ENCODE peak calls at places on chromosome 18, in four cellular contexts. H is mesendoderm, K is H9, N is H1. P is an unnamed sample. For H3K79me2, the result is how much of the 10 kb centered on the place peaks cover.

GRCh38 chr18:48410095-48410920 is 1.1 kb upstream of the ZBTB7C start:
- DNase-seq in H (peak), K (peak), N (peak), P (peak)

GRCh38 chr18:7856733-7857132 is 289.6 kb downstream of the PTPRM start:
- DNase-seq in H (peak), K (no peak), N (no peak), P (peak)

GRCh38 chr18:14179306-14179705 is 47.1 kb upstream of the ZNF519 start:
- DNase-seq in H (no peak), K (no peak), N (no peak), P (no peak)

GRCh38 chr18:67513285-67513684 is 3.2 kb downstream of the DSEL start:
- DNase-seq in H (peak), K (no peak), N (no peak), P (no peak)

GRCh38 chr18:37470986-37471385 is 94.6 kb downstream of the CELF4 start:
- DNase-seq in H (no peak), K (no peak), N (no peak), P (no peak)

GRCh38 chr18:30406728-30407127 is 635.8 kb downstream of the DSC3 start:
- DNase-seq in H (no peak), K (no peak), N (no peak), P (no peak)

GRCh38 chr18:48575658-48576453 is 37.0 kb downstream of the CTIF start:
- DNase-seq in H (no peak), K (no peak), N (no peak), P (no peak)

GRCh38 chr18:21571763-21572162 is 28.7 kb downstream of the ESCO1 start:
- DNase-seq in H (no peak), K (no peak), N (no peak), P (no peak)

GRCh38 chr18:34977787-34978532 is 63.3 kb upstream of the MAPRE2 start:
- DNase-seq in H (peak), K (peak), N (no peak), P (peak)

GRCh38 chr18:1302861-1303260 is 398.2 kb downstream of the ADCYAP1 start:
- DNase-seq in H (no peak), K (no peak), N (no peak), P (no peak)

GRCh38 chr18:657311-657997 is at the start of gene TYMS:
- DNase-seq in H (peak), K (peak), N (no peak), P (peak)

GRCh38 chr18:75375341-75375740 is 52.2 kb downstream of the SMIM21 start:
- DNase-seq in H (no peak), K (no peak), N (no peak), P (no peak)

GRCh38 chr18:3816601-3817363 is 366.8 kb downstream of the TGIF1 start:
- DNase-seq in H (no peak), K (no peak), N (no peak), P (peak)

GRCh38 chr18:58996131-58996632 is 131.5 kb downstream of the ZNF532 start:
- DNase-seq in H (no peak), K (no peak), N (no peak), P (no peak)

GRCh38 chr18:9413586-9413985 is 61.7 kb upstream of the RALBP1 start:
- DNase-seq in H (no peak), K (no peak), N (no peak), P (no peak)

GRCh38 chr18:39946623-39947061 is 2008.4 kb upstream of the PIK3C3 start:
- DNase-seq in H (peak), K (peak), N (no peak), P (peak)

GRCh38 chr18:70431203-70431624 is 142.4 kb downstream of the SOCS6 start:
- DNase-seq in H (peak), K (no peak), N (no peak), P (peak)

GRCh38 chr18:3655637-3656050 is 205.7 kb downstream of the TGIF1 start:
- DNase-seq in H (no peak), K (no peak), N (no peak), P (peak)

GRCh38 chr18:59961086-59961485 is 61.3 kb downstream of the PMAIP1 start:
- DNase-seq in H (peak), K (no peak), N (no peak), P (peak)

GRCh38 chr18:75422341-75422910 is 5.1 kb downstream of the SMIM21 start:
- DNase-seq in H (no peak), K (no peak), N (no peak), P (no peak)

GRCh38 chr18:2657788-2658458 is 2.4 kb downstream of the SMCHD1 start:
- DNase-seq in H (peak), K (no peak), N (no peak), P (peak)

GRCh38 chr18:59029663-59030421 is 109.8 kb upstream of the SEC11C start:
- DNase-seq in H (no peak), K (no peak), N (no peak), P (no peak)

GRCh38 chr18:686339-687111 is 25.9 kb downstream of the ENOSF1 start:
- DNase-seq in H (peak), K (peak), N (peak), P (no peak)

GRCh38 chr18:12255626-12256026 is 1.5 kb downstream of the CIDEA start:
- DNase-seq in H (peak), K (no peak), N (no peak), P (peak)

GRCh38 chr18:32276896-32277295 is 87.1 kb downstream of the MEP1B start:
- DNase-seq in H (no peak), K (no peak), N (no peak), P (no peak)

GRCh38 chr18:11955299-11956029 is 25.8 kb upstream of the IMPA2 start:
- DNase-seq in H (peak), K (peak), N (no peak), P (peak)

GRCh38 chr18:5036523-5036922 is 160.5 kb downstream of the AKAIN1 start:
- DNase-seq in H (peak), K (no peak), N (no peak), P (no peak)

GRCh38 chr18:63299837-63300787 is 19.5 kb downstream of the BCL2 start:
- DNase-seq in H (no peak), K (no peak), N (no peak), P (peak)
- H3K79me2 ChIP-seq in H (under half), K (under half), N (under half), P (under half)

GRCh38 chr18:53660306-53660705 is 564.2 kb downstream of the MBD2 start:
- DNase-seq in H (no peak), K (no peak), N (no peak), P (peak)

GRCh38 chr18:53657257-53657656 is 567.2 kb downstream of the MBD2 start:
- DNase-seq in H (no peak), K (no peak), N (no peak), P (peak)
- H4K8ac ChIP-seq in H (no peak), K (no peak), N (no peak), P (no peak)

GRCh38 chr18:56651771-56652092 is 573 bp downstream of the WDR7 start:
- DNase-seq in H (no peak), K (no peak), N (no peak), P (no peak)
- H3K79me2 ChIP-seq in H (under half), K (under half), N (under half), P (under half)

DNA sequence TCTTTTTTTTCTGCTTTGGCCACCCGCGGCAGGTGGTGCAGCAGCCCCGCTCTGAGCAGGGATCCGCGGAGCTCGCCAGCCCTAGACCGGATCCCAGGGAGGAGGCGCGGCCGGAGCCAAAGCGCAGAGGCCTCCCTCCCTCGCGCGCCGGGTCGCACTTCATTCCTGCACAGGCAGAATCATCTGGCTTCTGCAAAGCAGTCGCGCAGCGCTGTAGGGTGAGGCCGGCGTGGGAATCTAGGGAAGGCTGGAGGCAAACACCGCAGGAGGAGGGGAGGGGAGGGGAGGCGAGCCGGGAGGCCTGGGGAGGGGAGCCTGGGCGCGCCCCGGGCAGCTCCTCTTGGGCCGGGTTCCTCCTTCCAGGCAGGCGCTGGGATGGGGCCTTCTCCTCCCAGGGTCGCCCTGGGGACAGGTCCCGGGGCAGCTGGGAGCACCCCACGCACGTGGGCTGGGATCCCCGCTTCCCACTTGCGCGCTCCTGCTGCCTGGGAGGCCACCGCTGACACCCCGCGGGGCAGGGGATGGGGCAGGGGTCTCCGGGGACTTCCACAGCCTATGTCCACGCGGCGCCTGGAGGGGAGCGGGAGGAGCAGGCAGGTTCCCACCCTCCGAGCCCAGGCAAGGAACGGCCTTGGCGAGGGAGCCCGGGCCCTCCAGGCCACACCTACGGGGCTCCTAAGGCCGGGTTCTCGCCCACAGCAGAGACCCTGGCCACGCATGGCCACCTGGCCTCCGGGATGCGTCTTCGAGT is 45.0 kb downstream of the MBP start:
- DNase-seq in H (peak), K (no peak), N (no peak), P (peak)
- H4K8ac ChIP-seq in H (peak), K (no peak), N (peak), P (peak)

DNA sequence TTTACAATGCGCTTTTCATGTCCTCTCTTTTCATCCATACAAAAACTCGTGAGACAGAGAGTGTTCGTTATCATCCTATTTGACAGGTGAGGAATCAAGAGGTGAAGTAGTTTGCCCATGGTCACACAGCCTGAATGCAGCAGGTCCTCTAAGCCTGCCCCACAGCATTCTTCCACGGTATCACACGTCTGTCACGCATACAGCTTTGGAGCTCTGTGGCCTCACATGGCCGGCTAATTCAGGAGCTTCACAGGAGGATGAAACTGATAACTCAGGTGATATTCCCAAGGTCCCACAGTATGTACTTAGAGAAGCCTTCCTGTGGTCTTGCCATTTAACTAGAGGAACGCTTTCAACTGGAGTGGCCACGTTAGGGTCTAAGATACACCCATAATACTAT is 59.0 kb downstream of the MYO5B start:
- DNase-seq in H (peak), K (no peak), N (no peak), P (peak)
- H3K79me2 ChIP-seq in H (under half), K (under half), N (under half), P (under half)

DNA sequence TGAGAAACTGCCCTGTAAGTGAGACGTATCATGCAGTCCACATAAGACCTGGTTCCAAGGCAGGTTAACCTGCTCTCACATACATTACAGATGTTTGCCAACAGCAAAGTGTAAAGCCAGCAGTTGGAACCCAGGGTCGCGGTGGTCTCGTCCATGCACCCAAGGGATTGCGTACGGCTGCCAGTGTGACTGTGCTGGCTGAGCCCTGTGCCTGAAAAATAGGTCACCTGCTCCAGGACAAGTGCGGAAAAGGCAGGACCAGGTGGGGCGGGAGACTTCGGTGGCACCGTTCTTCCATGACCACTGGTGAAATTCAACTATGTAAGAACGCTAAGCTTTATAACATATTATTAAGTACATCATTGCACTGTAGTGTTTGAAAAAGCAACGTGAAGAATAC is 110.5 kb downstream of the MBP start:
- DNase-seq in H (no peak), K (no peak), N (no peak), P (no peak)
- H4K8ac ChIP-seq in H (no peak), K (no peak), N (no peak), P (no peak)

GRCh38 chr18:26438980-26439379 is 109.4 kb downstream of the KCTD1 start:
- DNase-seq in H (no peak), K (no peak), N (no peak), P (no peak)

GRCh38 chr18:26442139-26442538 is 106.2 kb downstream of the KCTD1 start:
- DNase-seq in H (no peak), K (no peak), N (no peak), P (no peak)

GRCh38 chr18:26440644-26441043 is 107.7 kb downstream of the KCTD1 start:
- DNase-seq in H (no peak), K (no peak), N (no peak), P (no peak)

GRCh38 chr18:26439537-26439936 is 108.8 kb downstream of the KCTD1 start:
- DNase-seq in H (no peak), K (peak), N (no peak), P (no peak)

DNA sequence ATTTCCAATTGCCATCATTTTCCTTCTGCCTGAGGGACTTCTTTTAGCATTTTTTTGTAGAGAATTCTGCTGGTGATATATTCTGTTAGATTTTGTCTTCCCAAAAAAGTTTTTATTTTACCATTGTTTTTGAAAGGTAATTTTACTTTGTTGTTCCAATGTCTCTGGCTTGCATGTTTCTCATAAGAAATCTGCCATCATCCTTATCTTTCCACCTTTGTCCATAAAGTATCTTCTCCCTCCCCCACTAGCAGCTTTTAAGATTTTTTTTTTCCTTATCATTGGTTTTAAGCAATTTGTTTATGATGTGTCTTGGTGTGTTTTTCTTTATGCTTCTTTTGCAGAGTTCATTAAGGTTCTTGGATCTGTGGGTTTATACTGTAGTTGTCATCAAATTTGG is 104.5 kb downstream of the KCTD1 start:
- DNase-seq in H (no peak), K (no peak), N (no peak), P (no peak)
- H3K79me2 ChIP-seq in H (under half), K (under half), N (under half), P (under half)

GRCh38 chr18:28823506-28824182 is 646.7 kb upstream of the CDH2 start:
- DNase-seq in H (no peak), K (no peak), N (no peak), P (no peak)
- H4K8ac ChIP-seq in H (no peak), K (no peak), N (no peak), P (no peak)

GRCh38 chr18:62735387-62735786 is 20.0 kb downstream of the PHLPP1 start:
- DNase-seq in H (no peak), K (no peak), N (no peak), P (no peak)
- H3K79me2 ChIP-seq in H (half or more), K (half or more), N (half or more), P (under half)

P was measured in trophoblast cell.